ENCODE peak calls at places on chromosomes 4 and X, in five cellular contexts. B, M, J, P and O are unnamed samples.

GRCh38 chr4:121950680-121951569 is 935 bp downstream of the TRPC3 start:
- DNase-seq in J (peak; percentile 63), M (peak; percentile 72), B (peak; percentile 32), P (peak; percentile 77), O (peak; percentile 41)

GRCh38 chr4:3684546-3684945 is 81.6 kb upstream of the ADRA2C start:
- DNase-seq in J (no peak), M (no peak), B (peak; percentile 13), P (no peak), O (no peak)

GRCh38 chrX:47648376-47648775 is 2.0 kb downstream of the ELK1 start:
- DNase-seq in J (no peak), P (no peak), M (no peak), B (no peak), O (no peak)

GRCh38 chr4:186137193-186137792 is 32.8 kb downstream of the FAM149A start:
- DNase-seq in J (peak; percentile 33), B (no peak), M (no peak), P (no peak), O (no peak)

GRCh38 chrX:143437439-143437838 is 79.8 kb downstream of the SPANXN3 start:
- DNase-seq in P (no peak), B (no peak), M (no peak), J (peak; percentile 46), O (no peak)

GRCh38 chr4:52248836-52249235 is 197.7 kb downstream of the SPATA18 start:
- DNase-seq in J (no peak), P (no peak), B (no peak), M (no peak), O (no peak)

GRCh38 chr4:185011408-185011807 is 6.9 kb upstream of the HELT start:
- DNase-seq in P (peak; percentile 89), M (no peak), J (peak; percentile 58), B (no peak), O (peak; percentile 75)

GRCh38 chr4:100842856-100843255 is 325.0 kb upstream of the EMCN start:
- DNase-seq in B (no peak), J (no peak), P (no peak), M (no peak), O (no peak)

GRCh38 chr4:158721680-158722079 is 1.5 kb downstream of the PPID start:
- DNase-seq in B (no peak), J (no peak), P (no peak), M (no peak), O (no peak)

GRCh38 chr4:182643801-182644311 is 273.3 kb downstream of the DCTD start:
- DNase-seq in B (no peak), J (peak; percentile 64), P (no peak), M (no peak), O (no peak)

GRCh38 chrX:154761977-154762528 is 611 bp upstream of the DKC1 start:
- DNase-seq in P (no peak), B (no peak), M (no peak), J (no peak), O (no peak)

GRCh38 chr4:169384741-169385140 is 114.0 kb upstream of the SH3RF1 start:
- DNase-seq in M (no peak), J (no peak), P (no peak), B (no peak), O (no peak)

GRCh38 chr4:6472387-6473263 is at the start of gene PPP2R2C:
- DNase-seq in M (no peak), J (peak; percentile 41), P (peak; percentile 81), B (no peak), O (peak; percentile 49)

GRCh38 chrX:45623266-45623665 is 422.6 kb upstream of the DIPK2B start:
- DNase-seq in M (no peak), B (no peak), J (no peak), P (no peak), O (no peak)

GRCh38 chrX:153302796-153303195 is 18.8 kb downstream of the PNMA6F start:
- DNase-seq in M (no peak), P (no peak), J (no peak), B (no peak), O (no peak)

GRCh38 chr4:32847466-32847865 is 2127.3 kb downstream of the PCDH7 start:
- DNase-seq in P (peak; percentile 47), M (no peak), B (no peak), J (peak; percentile 63), O (no peak)

GRCh38 chrX:916235-916609 is 285.6 kb downstream of the SHOX start:
- DNase-seq in M (no peak), B (no peak), P (no peak), J (no peak), O (no peak)

GRCh38 chr4:3244002-3244401 is 5.0 kb upstream of the MSANTD1 start:
- DNase-seq in J (no peak), B (no peak), M (peak; percentile 58), P (no peak), O (no peak)

GRCh38 chr4:8830611-8831200 is 40.9 kb downstream of the HMX1 start:
- DNase-seq in M (peak; percentile 23), B (peak; percentile 22), J (no peak), P (peak; percentile 19), O (no peak)

GRCh38 chrX:48938721-48939416 is 18.5 kb downstream of the OTUD5 start:
- DNase-seq in P (no peak), M (no peak), B (no peak), J (no peak), O (no peak)

GRCh38 chrX:10648608-10649007 is 28.2 kb upstream of the MID1 start:
- DNase-seq in M (no peak), B (no peak), J (peak; percentile 39), P (no peak), O (no peak)

GRCh38 chr4:107794001-107794400 is 30.7 kb upstream of the SGMS2 start:
- DNase-seq in B (no peak), P (no peak), J (no peak), M (no peak), O (no peak)

GRCh38 chr4:107800058-107800457 is 24.7 kb upstream of the SGMS2 start:
- DNase-seq in P (no peak), B (no peak), J (no peak), M (no peak), O (no peak)

GRCh38 chr4:107801766-107802211 is 22.9 kb upstream of the SGMS2 start:
- DNase-seq in J (no peak), P (no peak), M (no peak), B (peak; percentile 59), O (no peak)

GRCh38 chr4:107800686-107801085 is 24.0 kb upstream of the SGMS2 start:
- DNase-seq in P (no peak), M (no peak), B (no peak), J (no peak), O (no peak)

DNA sequence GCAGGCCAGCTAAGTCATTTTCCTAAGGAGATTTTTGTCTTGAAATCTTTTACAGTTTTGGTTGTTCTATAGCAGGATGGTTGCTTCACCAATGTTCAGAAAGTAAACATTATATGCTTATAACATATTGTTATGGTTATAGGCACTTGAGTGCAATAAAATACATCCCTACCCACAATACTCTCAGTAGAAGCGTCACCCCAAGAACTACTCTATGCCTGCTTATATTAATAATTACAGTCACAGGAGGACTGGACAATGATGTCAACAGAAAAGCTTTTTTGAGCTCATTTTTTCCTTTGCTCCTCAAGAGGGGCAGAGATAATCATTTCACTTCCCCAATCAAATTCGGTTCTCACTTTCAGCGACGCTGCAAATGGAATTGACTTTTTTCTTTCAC is 25.1 kb upstream of the SGMS2 start:
- DNase-seq in B (no peak), J (no peak), M (no peak), P (no peak), O (no peak)
- H3K4me3 ChIP-seq in B (no peak overlapping the region), J (no peak overlapping the region), M (no peak overlapping the region), P (no peak overlapping the region), O (no peak overlapping the region)

DNA sequence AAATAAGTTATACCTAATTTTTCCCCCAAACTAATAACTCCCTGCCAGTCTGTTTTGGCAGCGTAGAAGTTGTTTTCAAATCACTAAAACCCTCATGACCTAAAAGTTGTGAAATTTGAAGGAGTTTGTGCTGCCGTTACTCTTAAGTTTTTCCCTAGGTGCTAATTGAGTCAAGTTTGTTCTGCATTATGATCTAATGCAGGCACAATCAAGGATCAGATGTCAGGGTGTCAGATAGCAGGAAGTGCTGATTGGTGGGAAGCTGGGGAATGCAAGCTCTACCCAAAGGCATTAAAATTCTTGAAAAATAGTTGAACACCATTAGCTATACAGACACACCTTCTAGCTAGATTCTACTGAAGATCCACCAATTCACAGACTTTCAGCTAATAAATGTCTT is 51.9 kb downstream of the ARX start:
- DNase-seq in B (no peak), M (no peak), P (peak; percentile 60), J (peak; percentile 10), O (no peak)
- H3K27me3 ChIP-seq in B (no peaks in the 10 kb centered on the region), M (no peaks in the 10 kb centered on the region), P (no peaks in the 10 kb centered on the region), J (no peaks in the 10 kb centered on the region), O (no peaks in the 10 kb centered on the region)

GRCh38 chr4:54547299-54548097 is 110.3 kb upstream of the KIT start:
- DNase-seq in J (no peak), M (no peak), B (no peak), P (no peak), O (no peak)
- H3K4me3 ChIP-seq in J (no peak overlapping the region), M (no peak overlapping the region), B (no peak overlapping the region), P (no peak overlapping the region), O (no peak overlapping the region)

GRCh38 chr4:89836031-89836777 is 757 bp downstream of the SNCA start:
- DNase-seq in B (no peak), M (peak; percentile 52), P (peak; percentile 71), J (peak; percentile 16), O (peak; percentile 36)
- H3K27me3 ChIP-seq in B (peaks cover 44% of the 10 kb centered on the region), M (peaks cover 5% of the 10 kb centered on the region), P (peaks cover 32% of the 10 kb centered on the region), J (no peaks in the 10 kb centered on the region), O (no peaks in the 10 kb centered on the region)

GRCh38 chr4:11152684-11153083 is 276.0 kb downstream of the HS3ST1 start:
- DNase-seq in J (peak; percentile 2), P (no peak), B (no peak), M (no peak), O (no peak)
- H3K4me3 ChIP-seq in J (no peak overlapping the region), P (no peak overlapping the region), B (no peak overlapping the region), M (no peak overlapping the region), O (no peak overlapping the region)

DNA sequence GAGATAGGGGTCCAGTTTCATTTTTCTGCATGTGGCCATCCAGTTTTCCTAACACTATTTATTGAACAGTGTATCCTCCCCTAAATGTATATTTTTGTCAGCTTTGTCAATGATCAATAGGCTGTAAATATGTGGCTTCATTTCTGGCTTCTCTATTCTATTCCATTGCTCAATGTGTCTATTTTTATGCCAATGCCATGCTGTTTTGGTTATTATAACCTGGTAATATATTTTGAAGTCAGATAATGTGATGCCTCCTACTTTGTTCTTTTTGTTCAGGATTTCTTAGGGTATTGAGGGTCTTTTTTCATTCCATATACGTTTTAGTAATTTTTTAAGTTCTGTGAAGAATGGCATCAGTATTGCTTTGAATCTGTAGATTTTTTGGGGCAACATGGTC is 8.7 kb upstream of the CXCL3 start:
- DNase-seq in J (no peak), P (no peak), B (no peak), M (no peak), O (no peak)
- H3K27me3 ChIP-seq in J (no peaks in the 10 kb centered on the region), P (no peaks in the 10 kb centered on the region), B (no peaks in the 10 kb centered on the region), M (no peaks in the 10 kb centered on the region), O (no peaks in the 10 kb centered on the region)